ENCODE peak calls at places on chromosome 1, in five cellular contexts. One of them, this sample, is unnamed.
A peak's percentile ranks its signal among the peaks of the same experiment; 100 is the strongest.

GRCh38 chr1:158494737-158495136 is 22.7 kb downstream of the OR10R2 start:
- DNase-seq in OCI-M1: no peak
- DNase-seq in fibroblast of lung: no peak
- DNase-seq in putamen: no peak
- DNase-seq in right lobe of liver: no peak
- DNase-seq in this sample: no peak

GRCh38 chr1:29679316-29679715 is 443.0 kb downstream of the PTPRU start:
- DNase-seq in OCI-M1: no peak
- DNase-seq in fibroblast of lung: no peak
- DNase-seq in putamen: no peak
- DNase-seq in right lobe of liver: no peak
- DNase-seq in this sample: no peak

GRCh38 chr1:164310166-164310565 is 248.8 kb upstream of the PBX1 start:
- DNase-seq in OCI-M1: no peak
- DNase-seq in fibroblast of lung: peak; percentile 78
- DNase-seq in putamen: no peak
- DNase-seq in right lobe of liver: no peak
- DNase-seq in this sample: no peak

GRCh38 chr1:17409391-17409811 is 30.1 kb downstream of the RCC2 start:
- DNase-seq in OCI-M1: no peak
- DNase-seq in fibroblast of lung: no peak
- DNase-seq in putamen: no peak
- DNase-seq in right lobe of liver: no peak
- DNase-seq in this sample: no peak

GRCh38 chr1:165637427-165637826 is 6.4 kb downstream of the MGST3 start:
- DNase-seq in OCI-M1: no peak
- DNase-seq in fibroblast of lung: peak; percentile 81
- DNase-seq in putamen: no peak
- DNase-seq in right lobe of liver: peak; percentile 77
- DNase-seq in this sample: peak; percentile 30

GRCh38 chr1:65319754-65320153 is 10.4 kb downstream of the DNAJC6 start:
- DNase-seq in OCI-M1: no peak
- DNase-seq in fibroblast of lung: no peak
- DNase-seq in putamen: no peak
- DNase-seq in right lobe of liver: no peak
- DNase-seq in this sample: no peak

GRCh38 chr1:205477759-205478247 is 22.0 kb upstream of the BLACAT1 start:
- DNase-seq in OCI-M1: no peak
- DNase-seq in fibroblast of lung: peak; percentile 78
- DNase-seq in putamen: no peak
- DNase-seq in right lobe of liver: no peak
- DNase-seq in this sample: peak; percentile 49

GRCh38 chr1:39142394-39143060 is 62.0 kb upstream of the MACF1 start:
- DNase-seq in OCI-M1: no peak
- DNase-seq in fibroblast of lung: peak; percentile 59
- DNase-seq in putamen: no peak
- DNase-seq in right lobe of liver: no peak
- DNase-seq in this sample: no peak

GRCh38 chr1:159089184-159089791 is 12.7 kb upstream of the AIM2 start:
- DNase-seq in OCI-M1: peak; percentile 64
- DNase-seq in fibroblast of lung: no peak
- DNase-seq in putamen: no peak
- DNase-seq in right lobe of liver: no peak
- DNase-seq in this sample: peak; percentile 30

GRCh38 chr1:153617677-153618076 is 1.6 kb upstream of the S100A14 start:
- DNase-seq in OCI-M1: peak; percentile 86
- DNase-seq in fibroblast of lung: no peak
- DNase-seq in putamen: no peak
- DNase-seq in right lobe of liver: peak; percentile 86
- DNase-seq in this sample: peak; percentile 66

GRCh38 chr1:72283204-72284083 is 1.1 kb upstream of the NEGR1 start:
- DNase-seq in OCI-M1: peak; percentile 71
- DNase-seq in fibroblast of lung: peak; percentile 80
- DNase-seq in putamen: peak; percentile 91
- DNase-seq in right lobe of liver: peak; percentile 62
- DNase-seq in this sample: peak; percentile 90

GRCh38 chr1:38455829-38456563 is 403.6 kb downstream of the RRAGC start:
- DNase-seq in OCI-M1: no peak
- DNase-seq in fibroblast of lung: peak; percentile 61
- DNase-seq in putamen: no peak
- DNase-seq in right lobe of liver: no peak
- DNase-seq in this sample: no peak

GRCh38 chr1:185338719-185339622 is 21.9 kb upstream of the IVNS1ABP start:
- DNase-seq in OCI-M1: peak; percentile 72
- DNase-seq in fibroblast of lung: peak; percentile 49
- DNase-seq in putamen: no peak
- DNase-seq in right lobe of liver: no peak
- DNase-seq in this sample: peak; percentile 12

GRCh38 chr1:117803318-117803717 is 126.1 kb downstream of the GDAP2 start:
- DNase-seq in OCI-M1: no peak
- DNase-seq in fibroblast of lung: peak; percentile 57
- DNase-seq in putamen: no peak
- DNase-seq in right lobe of liver: no peak
- DNase-seq in this sample: no peak

GRCh38 chr1:159826436-159827101 is at the start of gene SLAMF8:
- DNase-seq in OCI-M1: peak; percentile 18
- DNase-seq in fibroblast of lung: no peak
- DNase-seq in putamen: peak; percentile 13
- DNase-seq in right lobe of liver: no peak
- DNase-seq in this sample: no peak